ENCODE peak calls at places on chromosome 2, in seven cellular contexts. T is GM04504, M is astrocyte of the spinal cord, W is NCI-H526 treated with DMSO at 0.1 percent for 48 hours, U is pons, E is colonic mucosa, K is NCI-H510A treated with DMSO at 0.1 percent for 48 hours. P is an unnamed sample.

GRCh38 chr2:72023678-72024390 is 123.8 kb downstream of the CYP26B1 start:
- DNase-seq in T (no peak), M (no peak), W (no peak), U (no peak), E (peak), K (no peak), P (no peak)

GRCh38 chr2:28909655-28910054 is 15.2 kb downstream of the WDR43 start:
- DNase-seq in T (no peak), M (no peak), W (no peak), U (no peak), E (no peak), K (no peak), P (no peak)

GRCh38 chr2:142874293-142874814 is 3.1 kb upstream of the KYNU start:
- DNase-seq in T (peak), M (peak), W (no peak), U (no peak), E (peak), K (no peak), P (peak)

GRCh38 chr2:238632181-238633060 is 205.7 kb downstream of the ASB1 start:
- DNase-seq in T (no peak), M (no peak), W (no peak), U (no peak), E (no peak), K (no peak), P (no peak)

GRCh38 chr2:8544168-8544785 is 137.6 kb upstream of the ID2 start:
- DNase-seq in T (no peak), M (no peak), W (no peak), U (no peak), E (no peak), K (no peak), P (no peak)

GRCh38 chr2:25293958-25294513 is 47.7 kb downstream of the DNMT3A start:
- DNase-seq in T (no peak), M (no peak), W (no peak), U (no peak), E (no peak), K (no peak), P (no peak)

GRCh38 chr2:152335851-152336102 is 803 bp downstream of the FMNL2 start:
- DNase-seq in T (no peak), M (no peak), W (no peak), U (no peak), E (peak), K (no peak), P (no peak)

GRCh38 chr2:235570966-235571692 is 77.3 kb downstream of the AGAP1 start:
- DNase-seq in T (no peak), M (no peak), W (no peak), U (no peak), E (no peak), K (no peak), P (no peak)

GRCh38 chr2:72015281-72015680 is 132.4 kb downstream of the CYP26B1 start:
- DNase-seq in T (no peak), M (no peak), W (no peak), U (no peak), E (no peak), K (no peak), P (no peak)

GRCh38 chr2:16005819-16006536 is 65.6 kb downstream of the MYCN start:
- DNase-seq in T (no peak), M (no peak), W (no peak), U (no peak), E (peak), K (no peak), P (no peak)

GRCh38 chr2:69645026-69645425 is 1.5 kb upstream of the AAK1 start:
- DNase-seq in T (no peak), M (no peak), W (peak), U (peak), E (no peak), K (peak), P (no peak)

GRCh38 chr2:135424849-135425248 is 106.2 kb downstream of the ZRANB3 start:
- DNase-seq in T (no peak), M (no peak), W (no peak), U (no peak), E (no peak), K (no peak), P (no peak)

GRCh38 chr2:191961556-191961955 is 114.7 kb upstream of the CAVIN2 start:
- DNase-seq in T (no peak), M (no peak), W (no peak), U (no peak), E (no peak), K (no peak), P (no peak)

GRCh38 chr2:161101406-161101805 is 58.8 kb upstream of the TANK start:
- DNase-seq in T (no peak), M (no peak), W (no peak), U (no peak), E (no peak), K (no peak), P (no peak)

GRCh38 chr2:241565413-241565812 is 6.9 kb downstream of the BOK start:
- DNase-seq in T (no peak), M (no peak), W (no peak), U (no peak), E (no peak), K (no peak), P (no peak)

GRCh38 chr2:27249077-27249890 is 13.6 kb downstream of the SLC30A3 start:
- DNase-seq in T (no peak), M (peak), W (no peak), U (no peak), E (no peak), K (no peak), P (peak)

GRCh38 chr2:16257001-16257724 is 316.8 kb downstream of the MYCN start:
- DNase-seq in T (no peak), M (no peak), W (no peak), U (no peak), E (no peak), K (no peak), P (no peak)

GRCh38 chr2:152694161-152694661 is 23.1 kb downstream of the PRPF40A start:
- DNase-seq in T (peak), M (peak), W (no peak), U (peak), E (no peak), K (no peak), P (no peak)

GRCh38 chr2:110807520-110807919 is 75.1 kb downstream of the ACOXL start:
- DNase-seq in T (peak), M (peak), W (no peak), U (no peak), E (no peak), K (no peak), P (no peak)

GRCh38 chr2:146987996-146988395 is 856.8 kb upstream of the ACVR2A start:
- DNase-seq in T (no peak), M (no peak), W (no peak), U (no peak), E (no peak), K (no peak), P (no peak)

GRCh38 chr2:235642446-235643107 is 148.7 kb downstream of the AGAP1 start:
- DNase-seq in T (no peak), M (peak), W (no peak), U (no peak), E (no peak), K (no peak), P (no peak)

GRCh38 chr2:150610670-150611279 is 123.3 kb upstream of the RND3 start:
- DNase-seq in T (peak), M (peak), W (peak), U (no peak), E (peak), K (no peak), P (no peak)

GRCh38 chr2:216833076-216833475 is 26.8 kb downstream of the TNP1 start:
- DNase-seq in T (no peak), M (no peak), W (no peak), U (no peak), E (no peak), K (no peak), P (no peak)

GRCh38 chr2:69436594-69436936 is 670 bp downstream of the NFU1 start:
- DNase-seq in T (no peak), M (peak), W (no peak), U (no peak), E (peak), K (peak), P (peak)

GRCh38 chr2:72998234-72998651 is 73.3 kb downstream of the SFXN5 start:
- DNase-seq in T (no peak), M (no peak), W (no peak), U (no peak), E (no peak), K (no peak), P (no peak)

GRCh38 chr2:68993660-68994059 is 19.2 kb downstream of the GKN1 start:
- DNase-seq in T (no peak), M (no peak), W (peak), U (peak), E (no peak), K (no peak), P (no peak)

GRCh38 chr2:57156231-57156924 is 890.2 kb upstream of the VRK2 start:
- DNase-seq in T (no peak), M (no peak), W (no peak), U (no peak), E (no peak), K (no peak), P (no peak)

GRCh38 chr2:103898561-103898960 is 955.4 kb upstream of the POU3F3 start:
- DNase-seq in T (no peak), M (no peak), W (no peak), U (no peak), E (no peak), K (no peak), P (no peak)

GRCh38 chr2:202237787-202238233 is 587 bp downstream of the SUMO1 start:
- DNase-seq in T (peak), M (peak), W (no peak), U (peak), E (peak), K (peak), P (peak)

GRCh38 chr2:119408221-119408619 is 23.4 kb upstream of the TMEM37 start:
- DNase-seq in T (no peak), M (no peak), W (no peak), U (no peak), E (no peak), K (no peak), P (no peak)

GRCh38 chr2:167127135-167127534 is 238.9 kb downstream of the XIRP2 start:
- DNase-seq in T (no peak), M (no peak), W (peak), U (peak), E (no peak), K (no peak), P (no peak)

GRCh38 chr2:234840336-234840735 is 111.5 kb upstream of the SH3BP4 start:
- DNase-seq in T (peak), M (peak), W (no peak), U (peak), E (no peak), K (no peak), P (no peak)

GRCh38 chr2:240434728-240435456 is 571 bp upstream of the GPC1 start:
- DNase-seq in T (peak), M (peak), W (peak), U (peak), E (peak), K (peak), P (peak)